ENCODE peak calls at places on chromosomes 12 and 14, in nine cellular contexts. U is fibroblast of lung; L is spleen; A is A673; V is neuronal stem cell; Q is CD8-positive, alpha-beta memory T cell; T is adrenal gland; X is heart right ventricle; I is uterus. N is an unnamed sample.

GRCh38 chr14:104661086-104661485 is 28.3 kb upstream of the INF2 start:
- DNase-seq in U (no peak), L (no peak), A (no peak), V (no peak), Q (no peak), T (no peak), X (no peak), I (no peak), N (no peak)

GRCh38 chr14:60238955-60239354 is 10.1 kb upstream of the PPM1A start:
- DNase-seq in U (no peak), L (no peak), A (no peak), V (no peak), Q (no peak), T (no peak), X (no peak), I (no peak), N (no peak)

GRCh38 chr14:68713782-68714181 is 79.1 kb downstream of the ZFP36L1 start:
- DNase-seq in U (no peak), L (no peak), A (no peak), V (no peak), Q (no peak), T (no peak), X (no peak), I (peak; percentile 13), N (no peak)

GRCh38 chr12:94039914-94040313 is 108.5 kb upstream of the PLXNC1 start:
- DNase-seq in U (peak; percentile 77), L (no peak), A (no peak), V (no peak), Q (no peak), T (no peak), X (no peak), I (no peak), N (no peak)

GRCh38 chr14:77123381-77124344 is 17.9 kb downstream of the ZDHHC22 start:
- DNase-seq in U (no peak), L (peak; percentile 73), A (no peak), V (no peak), Q (no peak), T (peak; percentile 65), X (peak; percentile 51), I (no peak), N (no peak)

GRCh38 chr14:104865069-104865630 is at the start of gene CEP170B:
- DNase-seq in U (peak; percentile 19), L (peak; percentile 74), A (peak; percentile 44), V (no peak), Q (peak; percentile 30), T (no peak), X (no peak), I (no peak), N (peak; percentile 68)

GRCh38 chr14:102248121-102248520 is 56.8 kb downstream of the MOK start:
- DNase-seq in U (no peak), L (no peak), A (no peak), V (no peak), Q (no peak), T (no peak), X (no peak), I (no peak), N (no peak)

GRCh38 chr14:104126753-104127152 is 11.6 kb upstream of the KIF26A start:
- DNase-seq in U (no peak), L (no peak), A (no peak), V (no peak), Q (no peak), T (no peak), X (no peak), I (no peak), N (no peak)

GRCh38 chr14:31204593-31205534 is 2.7 kb downstream of the HECTD1 start:
- DNase-seq in U (peak; percentile 20), L (no peak), A (no peak), V (no peak), Q (no peak), T (no peak), X (no peak), I (no peak), N (no peak)

GRCh38 chr12:106284294-106285105 is 18.0 kb upstream of the TCP11L2 start:
- DNase-seq in U (no peak), L (no peak), A (peak; percentile 4), V (no peak), Q (no peak), T (no peak), X (no peak), I (no peak), N (no peak)

DNA sequence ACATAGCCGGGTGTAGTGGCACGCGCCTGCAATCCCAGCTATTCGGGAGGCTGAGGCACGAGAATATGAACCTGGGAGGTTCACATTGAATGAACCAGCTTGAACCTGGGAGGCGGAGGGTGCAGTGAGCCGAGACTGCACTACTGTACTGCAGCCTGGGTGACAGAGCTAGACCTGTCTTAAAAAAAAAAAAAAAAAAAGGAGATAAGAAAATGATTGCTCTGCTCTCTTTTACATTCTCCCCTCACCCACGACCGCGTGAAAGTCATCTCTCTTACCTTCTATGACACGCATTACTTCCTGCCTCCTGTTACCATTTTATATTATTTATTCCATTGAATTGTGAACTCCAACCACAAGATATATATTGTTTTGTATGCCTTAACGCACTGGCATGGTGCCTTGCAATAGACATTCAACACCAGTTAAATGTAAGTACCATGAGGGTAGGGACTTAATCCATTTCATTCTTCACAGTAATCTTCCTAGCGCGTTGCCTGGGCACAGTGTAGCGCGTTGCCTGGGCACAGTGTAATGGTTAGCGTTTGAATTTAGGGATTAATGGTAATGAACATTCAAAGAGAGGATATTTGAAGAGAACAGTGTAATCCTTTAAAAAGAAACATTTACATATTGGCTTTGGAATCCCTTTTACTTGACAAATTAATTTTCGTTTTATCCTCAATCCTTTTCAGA is 2.7 kb downstream of the RAP1B start:
- DNase-seq in U (no peak), L (no peak), A (no peak), V (no peak), Q (peak; percentile 58), T (no peak), X (no peak), I (no peak), N (no peak)
- H3K4me1 ChIP-seq in U (peaks cover 7% of the 10 kb centered on the region), L (peaks cover 75% of the 10 kb centered on the region), A (peaks cover 23% of the 10 kb centered on the region), V (peaks cover 2% of the 10 kb centered on the region), Q (peaks cover 49% of the 10 kb centered on the region), T (peaks cover 61% of the 10 kb centered on the region), X (peaks cover 68% of the 10 kb centered on the region), I (peaks cover 14% of the 10 kb centered on the region), N (no peaks in the 10 kb centered on the region)

GRCh38 chr14:81436296-81437138 is 36.4 kb upstream of the STON2 start:
- DNase-seq in U (peak; percentile 50), L (peak; percentile 87), A (peak; percentile 88), V (peak; percentile 83), Q (peak; percentile 16), T (peak; percentile 59), X (peak; percentile 65), I (peak; percentile 36), N (peak; percentile 81)

GRCh38 chr14:81440041-81440440 is 39.9 kb upstream of the STON2 start:
- DNase-seq in U (no peak), L (no peak), A (no peak), V (no peak), Q (no peak), T (no peak), X (no peak), I (no peak), N (no peak)

GRCh38 chr14:81435578-81436295 is 35.6 kb upstream of the STON2 start:
- DNase-seq in U (peak; percentile 23), L (peak; percentile 85), A (peak; percentile 57), V (peak; percentile 70), Q (peak; percentile 14), T (peak; percentile 20), X (peak; percentile 31), I (no peak), N (peak; percentile 69)

GRCh38 chr14:81435048-81435577 is 35.0 kb upstream of the STON2 start:
- DNase-seq in U (no peak), L (no peak), A (no peak), V (no peak), Q (no peak), T (no peak), X (no peak), I (no peak), N (no peak)

DNA sequence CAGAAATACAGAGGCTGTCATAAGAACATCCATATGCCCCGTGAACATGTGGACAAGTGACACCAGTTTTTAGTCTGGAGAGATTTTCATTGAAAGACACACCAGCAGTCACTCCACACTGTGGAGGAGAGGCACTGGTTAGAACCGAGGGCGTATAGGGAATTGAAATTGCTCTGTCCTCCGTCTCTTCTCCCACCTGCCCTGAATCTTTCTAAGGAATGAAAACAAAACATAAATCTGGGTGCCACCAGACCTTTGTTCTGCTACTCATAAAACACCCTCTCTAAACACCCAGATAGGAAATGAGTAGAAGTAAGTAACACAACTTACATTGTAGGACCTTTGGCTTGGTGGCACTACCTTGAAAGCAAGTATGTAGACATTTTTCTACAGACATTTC is 37.1 kb upstream of the STON2 start:
- DNase-seq in U (no peak), L (no peak), A (no peak), V (no peak), Q (no peak), T (no peak), X (no peak), I (no peak), N (no peak)
- H3K4me3 ChIP-seq in U (no peak overlapping the region), L (peak overlapping the region; percentile 74), A (no peak overlapping the region), V (no peak overlapping the region), Q (peak overlapping the region; percentile 53), T (no peak overlapping the region), X (no peak overlapping the region), I (no peak overlapping the region), N (no peak overlapping the region)

DNA sequence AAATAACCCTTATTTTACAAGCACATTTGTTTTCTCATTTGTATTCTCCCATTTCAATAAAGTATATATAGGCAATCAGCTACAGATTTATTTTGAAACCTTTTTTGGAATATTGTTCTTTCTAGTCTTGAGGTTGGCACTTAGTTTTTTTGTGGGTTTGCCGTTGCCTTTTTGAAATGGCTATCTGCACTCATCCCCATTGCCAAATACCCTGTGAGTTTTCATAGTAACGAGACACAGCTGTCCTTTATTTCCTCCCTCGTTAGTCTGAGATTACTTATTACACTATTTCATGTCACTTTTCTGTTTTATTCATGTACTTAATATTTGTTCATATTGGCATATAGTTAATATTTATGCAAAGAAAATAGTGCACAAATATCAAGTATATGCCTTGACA is 1104.0 kb downstream of the SLC6A15 start:
- DNase-seq in U (no peak), L (no peak), A (no peak), V (no peak), Q (no peak), T (no peak), X (no peak), I (no peak), N (no peak)
- H3K4me1 ChIP-seq in U (no peaks in the 10 kb centered on the region), L (no peaks in the 10 kb centered on the region), A (no peaks in the 10 kb centered on the region), V (no peaks in the 10 kb centered on the region), Q (no peaks in the 10 kb centered on the region), T (no peaks in the 10 kb centered on the region), X (no peaks in the 10 kb centered on the region), I (no peaks in the 10 kb centered on the region), N (no peaks in the 10 kb centered on the region)

DNA sequence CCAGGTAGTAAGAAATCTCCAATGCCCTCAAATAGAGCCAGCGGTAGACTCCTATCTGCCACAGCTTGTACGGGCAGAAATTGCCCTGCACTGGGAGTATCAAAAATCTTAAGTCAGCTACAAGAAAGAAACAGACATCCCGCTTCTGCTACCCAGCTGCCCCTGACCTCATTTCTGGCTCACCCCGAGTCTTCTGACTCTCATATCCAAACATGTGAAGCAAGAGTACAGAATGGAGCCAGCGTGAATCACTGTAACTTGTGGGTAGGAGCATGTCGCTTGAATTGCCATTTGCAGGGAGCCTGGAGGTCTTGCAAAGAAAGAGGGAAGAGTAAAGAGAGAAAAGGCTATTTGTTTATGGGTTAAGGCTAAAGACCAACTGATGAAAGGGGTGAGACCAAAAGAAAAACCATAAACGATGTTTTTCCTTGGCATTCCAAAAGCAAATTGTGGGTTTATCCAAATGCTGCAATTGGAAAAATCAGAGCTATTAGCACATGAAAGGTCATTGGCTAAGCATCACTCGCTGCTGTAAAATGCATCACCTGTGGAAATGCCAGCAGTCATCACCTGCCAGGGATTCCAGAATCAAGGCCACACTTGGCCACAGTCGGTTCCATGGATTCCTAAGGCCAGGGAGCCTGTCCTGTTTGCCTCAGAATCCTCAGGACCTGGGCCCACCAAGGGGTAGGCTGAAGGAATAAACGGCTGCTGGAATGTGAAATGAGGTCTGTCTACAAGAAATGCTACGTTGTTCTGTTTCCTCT is 86.6 kb downstream of the FOXN3 start:
- DNase-seq in U (peak; percentile 96), L (no peak), A (no peak), V (no peak), Q (no peak), T (peak; percentile 86), X (peak; percentile 27), I (peak; percentile 71), N (peak; percentile 85)
- H3K4me3 ChIP-seq in U (no peak overlapping the region), L (no peak overlapping the region), A (no peak overlapping the region), V (no peak overlapping the region), Q (no peak overlapping the region), T (no peak overlapping the region), X (no peak overlapping the region), I (no peak overlapping the region), N (no peak overlapping the region)

N was measured in tibial artery.